ENCODE peak calls at places on chromosomes 11 and 22, in nine cellular contexts. One of them, this sample, is unnamed.

GRCh38 chr11:3163241-3163981 is 1.7 kb downstream of the OSBPL5 start:
- DNase-seq in choroid plexus epithelial cell: no peak
- DNase-seq in hypothalamus: no peak
- DNase-seq in LNCaP clone FGC: no peak
- DNase-seq in HL-60: no peak
- DNase-seq in AG10803: no peak
- DNase-seq in DMS 273 treated with DMSO at 0.1 percent for 48 hours: no peak
- DNase-seq in LoVo: no peak
- DNase-seq in activated T-helper 1 cell treated with Interleukin-2 at 50 U/mL for 16 hours: no peak
- DNase-seq in this sample: no peak

GRCh38 chr11:32081901-32082300 is 9.0 kb upstream of the RCN1 start:
- DNase-seq in choroid plexus epithelial cell: no peak
- DNase-seq in hypothalamus: no peak
- DNase-seq in LNCaP clone FGC: no peak
- DNase-seq in HL-60: no peak
- DNase-seq in AG10803: no peak
- DNase-seq in DMS 273 treated with DMSO at 0.1 percent for 48 hours: no peak
- DNase-seq in LoVo: no peak
- DNase-seq in activated T-helper 1 cell treated with Interleukin-2 at 50 U/mL for 16 hours: no peak
- DNase-seq in this sample: no peak

GRCh38 chr11:80855975-80856524 is 1415.2 kb upstream of the TENM4 start:
- DNase-seq in choroid plexus epithelial cell: peak; percentile 69
- DNase-seq in hypothalamus: no peak
- DNase-seq in LNCaP clone FGC: no peak
- DNase-seq in HL-60: no peak
- DNase-seq in AG10803: peak; percentile 9
- DNase-seq in DMS 273 treated with DMSO at 0.1 percent for 48 hours: no peak
- DNase-seq in LoVo: no peak
- DNase-seq in activated T-helper 1 cell treated with Interleukin-2 at 50 U/mL for 16 hours: no peak
- DNase-seq in this sample: no peak

GRCh38 chr22:46734830-46735453 is 3.1 kb downstream of the CERK start:
- DNase-seq in choroid plexus epithelial cell: peak; percentile 29
- DNase-seq in hypothalamus: no peak
- DNase-seq in LNCaP clone FGC: no peak
- DNase-seq in HL-60: peak; percentile 90
- DNase-seq in AG10803: no peak
- DNase-seq in DMS 273 treated with DMSO at 0.1 percent for 48 hours: no peak
- DNase-seq in LoVo: no peak
- DNase-seq in activated T-helper 1 cell treated with Interleukin-2 at 50 U/mL for 16 hours: peak; percentile 56
- DNase-seq in this sample: no peak

GRCh38 chr22:36350751-36351594 is 36.8 kb downstream of the MYH9 start:
- DNase-seq in choroid plexus epithelial cell: peak; percentile 62
- DNase-seq in hypothalamus: no peak
- DNase-seq in LNCaP clone FGC: no peak
- DNase-seq in HL-60: no peak
- DNase-seq in AG10803: no peak
- DNase-seq in DMS 273 treated with DMSO at 0.1 percent for 48 hours: no peak
- DNase-seq in LoVo: no peak
- DNase-seq in activated T-helper 1 cell treated with Interleukin-2 at 50 U/mL for 16 hours: no peak
- DNase-seq in this sample: peak; percentile 25

GRCh38 chr22:46081831-46082210 is 68.5 kb upstream of the PPARA start:
- DNase-seq in choroid plexus epithelial cell: no peak
- DNase-seq in hypothalamus: no peak
- DNase-seq in LNCaP clone FGC: no peak
- DNase-seq in HL-60: no peak
- DNase-seq in AG10803: no peak
- DNase-seq in DMS 273 treated with DMSO at 0.1 percent for 48 hours: no peak
- DNase-seq in LoVo: no peak
- DNase-seq in activated T-helper 1 cell treated with Interleukin-2 at 50 U/mL for 16 hours: no peak
- DNase-seq in this sample: peak; percentile 24

GRCh38 chr11:78078218-78079167 is 1.2 kb downstream of the NDUFC2 start:
- DNase-seq in choroid plexus epithelial cell: no peak
- DNase-seq in hypothalamus: no peak
- DNase-seq in LNCaP clone FGC: no peak
- DNase-seq in HL-60: no peak
- DNase-seq in AG10803: no peak
- DNase-seq in DMS 273 treated with DMSO at 0.1 percent for 48 hours: no peak
- DNase-seq in LoVo: no peak
- DNase-seq in activated T-helper 1 cell treated with Interleukin-2 at 50 U/mL for 16 hours: no peak
- DNase-seq in this sample: no peak

GRCh38 chr11:64351136-64351631 is 7.8 kb upstream of the RPS6KA4 start:
- DNase-seq in choroid plexus epithelial cell: no peak
- DNase-seq in hypothalamus: no peak
- DNase-seq in LNCaP clone FGC: no peak
- DNase-seq in HL-60: no peak
- DNase-seq in AG10803: no peak
- DNase-seq in DMS 273 treated with DMSO at 0.1 percent for 48 hours: no peak
- DNase-seq in LoVo: no peak
- DNase-seq in activated T-helper 1 cell treated with Interleukin-2 at 50 U/mL for 16 hours: no peak
- DNase-seq in this sample: no peak

GRCh38 chr11:46383404-46383758 is 1.9 kb downstream of the MDK start:
- DNase-seq in choroid plexus epithelial cell: no peak
- DNase-seq in hypothalamus: no peak
- DNase-seq in LNCaP clone FGC: no peak
- DNase-seq in HL-60: no peak
- DNase-seq in AG10803: no peak
- DNase-seq in DMS 273 treated with DMSO at 0.1 percent for 48 hours: no peak
- DNase-seq in LoVo: no peak
- DNase-seq in activated T-helper 1 cell treated with Interleukin-2 at 50 U/mL for 16 hours: no peak
- DNase-seq in this sample: no peak

GRCh38 chr11:26331911-26332571 is at the start of gene ANO3:
- DNase-seq in choroid plexus epithelial cell: peak; percentile 91
- DNase-seq in hypothalamus: no peak
- DNase-seq in LNCaP clone FGC: peak; percentile 70
- DNase-seq in HL-60: peak; percentile 56
- DNase-seq in AG10803: peak; percentile 62
- DNase-seq in DMS 273 treated with DMSO at 0.1 percent for 48 hours: peak; percentile 62
- DNase-seq in LoVo: no peak
- DNase-seq in activated T-helper 1 cell treated with Interleukin-2 at 50 U/mL for 16 hours: no peak
- DNase-seq in this sample: peak; percentile 30

GRCh38 chr22:23431337-23432072 is 148.6 kb downstream of the IGLL1 start:
- DNase-seq in choroid plexus epithelial cell: peak; percentile 94
- DNase-seq in hypothalamus: no peak
- DNase-seq in LNCaP clone FGC: no peak
- DNase-seq in HL-60: no peak
- DNase-seq in AG10803: no peak
- DNase-seq in DMS 273 treated with DMSO at 0.1 percent for 48 hours: no peak
- DNase-seq in LoVo: no peak
- DNase-seq in activated T-helper 1 cell treated with Interleukin-2 at 50 U/mL for 16 hours: no peak
- DNase-seq in this sample: no peak

GRCh38 chr11:106697058-106697457 is 321.2 kb downstream of the GUCY1A2 start:
- DNase-seq in choroid plexus epithelial cell: peak; percentile 87
- DNase-seq in hypothalamus: no peak
- DNase-seq in LNCaP clone FGC: no peak
- DNase-seq in HL-60: no peak
- DNase-seq in AG10803: peak; percentile 67
- DNase-seq in DMS 273 treated with DMSO at 0.1 percent for 48 hours: no peak
- DNase-seq in LoVo: no peak
- DNase-seq in activated T-helper 1 cell treated with Interleukin-2 at 50 U/mL for 16 hours: no peak
- DNase-seq in this sample: no peak

GRCh38 chr22:47197735-47198500 is 435.5 kb downstream of the TBC1D22A start:
- DNase-seq in choroid plexus epithelial cell: no peak
- DNase-seq in hypothalamus: no peak
- DNase-seq in LNCaP clone FGC: no peak
- DNase-seq in HL-60: no peak
- DNase-seq in AG10803: no peak
- DNase-seq in DMS 273 treated with DMSO at 0.1 percent for 48 hours: no peak
- DNase-seq in LoVo: no peak
- DNase-seq in activated T-helper 1 cell treated with Interleukin-2 at 50 U/mL for 16 hours: no peak
- DNase-seq in this sample: no peak

GRCh38 chr22:20464096-20464614 is 26.5 kb upstream of the SCARF2 start:
- DNase-seq in choroid plexus epithelial cell: no peak
- DNase-seq in hypothalamus: no peak
- DNase-seq in LNCaP clone FGC: no peak
- DNase-seq in HL-60: no peak
- DNase-seq in AG10803: no peak
- DNase-seq in DMS 273 treated with DMSO at 0.1 percent for 48 hours: no peak
- DNase-seq in LoVo: no peak
- DNase-seq in activated T-helper 1 cell treated with Interleukin-2 at 50 U/mL for 16 hours: peak; percentile 64
- DNase-seq in this sample: no peak

GRCh38 chr11:85759915-85760314 is 51.0 kb downstream of the SYTL2 start:
- DNase-seq in choroid plexus epithelial cell: peak; percentile 86
- DNase-seq in hypothalamus: no peak
- DNase-seq in LNCaP clone FGC: no peak
- DNase-seq in HL-60: no peak
- DNase-seq in AG10803: peak; percentile 93
- DNase-seq in DMS 273 treated with DMSO at 0.1 percent for 48 hours: no peak
- DNase-seq in LoVo: peak; percentile 72
- DNase-seq in activated T-helper 1 cell treated with Interleukin-2 at 50 U/mL for 16 hours: no peak
- DNase-seq in this sample: no peak

GRCh38 chr11:75105462-75105925 is 8.8 kb upstream of the OR2AT4 start:
- DNase-seq in choroid plexus epithelial cell: peak; percentile 58
- DNase-seq in hypothalamus: no peak
- DNase-seq in LNCaP clone FGC: no peak
- DNase-seq in HL-60: no peak
- DNase-seq in AG10803: no peak
- DNase-seq in DMS 273 treated with DMSO at 0.1 percent for 48 hours: no peak
- DNase-seq in LoVo: no peak
- DNase-seq in activated T-helper 1 cell treated with Interleukin-2 at 50 U/mL for 16 hours: no peak
- DNase-seq in this sample: no peak

GRCh38 chr11:63602296-63602695 is 11.9 kb downstream of the PLAAT3 start:
- DNase-seq in choroid plexus epithelial cell: peak; percentile 86
- DNase-seq in hypothalamus: no peak
- DNase-seq in LNCaP clone FGC: no peak
- DNase-seq in HL-60: no peak
- DNase-seq in AG10803: peak; percentile 45
- DNase-seq in DMS 273 treated with DMSO at 0.1 percent for 48 hours: no peak
- DNase-seq in LoVo: no peak
- DNase-seq in activated T-helper 1 cell treated with Interleukin-2 at 50 U/mL for 16 hours: no peak
- DNase-seq in this sample: no peak

GRCh38 chr11:10526974-10527918 is 13.7 kb downstream of the RNF141 start:
- DNase-seq in choroid plexus epithelial cell: peak; percentile 58
- DNase-seq in hypothalamus: no peak
- DNase-seq in LNCaP clone FGC: peak; percentile 56
- DNase-seq in HL-60: no peak
- DNase-seq in AG10803: no peak
- DNase-seq in DMS 273 treated with DMSO at 0.1 percent for 48 hours: no peak
- DNase-seq in LoVo: peak; percentile 74
- DNase-seq in activated T-helper 1 cell treated with Interleukin-2 at 50 U/mL for 16 hours: no peak
- DNase-seq in this sample: no peak

GRCh38 chr11:57761301-57762234 is at the start of gene CTNND1:
- DNase-seq in choroid plexus epithelial cell: peak; percentile 99
- DNase-seq in hypothalamus: peak; percentile 34
- DNase-seq in LNCaP clone FGC: peak; percentile 99
- DNase-seq in HL-60: no peak
- DNase-seq in AG10803: peak; percentile 97
- DNase-seq in DMS 273 treated with DMSO at 0.1 percent for 48 hours: peak; percentile 79
- DNase-seq in LoVo: peak; percentile 96
- DNase-seq in activated T-helper 1 cell treated with Interleukin-2 at 50 U/mL for 16 hours: no peak
- DNase-seq in this sample: peak; percentile 93

GRCh38 chr11:34214961-34215805 is 109.8 kb downstream of the NAT10 start:
- DNase-seq in choroid plexus epithelial cell: peak; percentile 42
- DNase-seq in hypothalamus: no peak
- DNase-seq in LNCaP clone FGC: no peak
- DNase-seq in HL-60: no peak
- DNase-seq in AG10803: peak; percentile 46
- DNase-seq in DMS 273 treated with DMSO at 0.1 percent for 48 hours: no peak
- DNase-seq in LoVo: no peak
- DNase-seq in activated T-helper 1 cell treated with Interleukin-2 at 50 U/mL for 16 hours: no peak
- DNase-seq in this sample: no peak

GRCh38 chr22:35330258-35330861 is 30.7 kb downstream of the TOM1 start:
- DNase-seq in choroid plexus epithelial cell: peak; percentile 87
- DNase-seq in hypothalamus: no peak
- DNase-seq in LNCaP clone FGC: no peak
- DNase-seq in HL-60: peak; percentile 92
- DNase-seq in AG10803: peak; percentile 84
- DNase-seq in DMS 273 treated with DMSO at 0.1 percent for 48 hours: no peak
- DNase-seq in LoVo: no peak
- DNase-seq in activated T-helper 1 cell treated with Interleukin-2 at 50 U/mL for 16 hours: peak; percentile 39
- DNase-seq in this sample: peak; percentile 85

GRCh38 chr11:95739526-95739925 is 50.1 kb downstream of the FAM76B start:
- DNase-seq in choroid plexus epithelial cell: no peak
- DNase-seq in hypothalamus: no peak
- DNase-seq in LNCaP clone FGC: no peak
- DNase-seq in HL-60: no peak
- DNase-seq in AG10803: no peak
- DNase-seq in DMS 273 treated with DMSO at 0.1 percent for 48 hours: no peak
- DNase-seq in LoVo: no peak
- DNase-seq in activated T-helper 1 cell treated with Interleukin-2 at 50 U/mL for 16 hours: no peak
- DNase-seq in this sample: no peak

GRCh38 chr11:123250811-123251655 is 56.0 kb upstream of the CLMP start:
- DNase-seq in choroid plexus epithelial cell: no peak
- DNase-seq in hypothalamus: no peak
- DNase-seq in LNCaP clone FGC: no peak
- DNase-seq in HL-60: no peak
- DNase-seq in AG10803: no peak
- DNase-seq in DMS 273 treated with DMSO at 0.1 percent for 48 hours: no peak
- DNase-seq in LoVo: no peak
- DNase-seq in activated T-helper 1 cell treated with Interleukin-2 at 50 U/mL for 16 hours: no peak
- DNase-seq in this sample: no peak

GRCh38 chr11:72705442-72706365 is 31.5 kb upstream of the PDE2A start:
- DNase-seq in choroid plexus epithelial cell: no peak
- DNase-seq in hypothalamus: no peak
- DNase-seq in LNCaP clone FGC: no peak
- DNase-seq in HL-60: no peak
- DNase-seq in AG10803: no peak
- DNase-seq in DMS 273 treated with DMSO at 0.1 percent for 48 hours: no peak
- DNase-seq in LoVo: no peak
- DNase-seq in activated T-helper 1 cell treated with Interleukin-2 at 50 U/mL for 16 hours: no peak
- DNase-seq in this sample: no peak

GRCh38 chr22:24803064-24803542 is 2.9 kb upstream of the SGSM1 start:
- DNase-seq in choroid plexus epithelial cell: peak; percentile 50
- DNase-seq in hypothalamus: no peak
- DNase-seq in LNCaP clone FGC: no peak
- DNase-seq in HL-60: peak; percentile 1
- DNase-seq in AG10803: peak; percentile 26
- DNase-seq in DMS 273 treated with DMSO at 0.1 percent for 48 hours: no peak
- DNase-seq in LoVo: peak; percentile 66
- DNase-seq in activated T-helper 1 cell treated with Interleukin-2 at 50 U/mL for 16 hours: peak; percentile 20
- DNase-seq in this sample: peak; percentile 52

GRCh38 chr11:67466367-67466766 is 2.7 kb downstream of the TMEM134 start:
- DNase-seq in choroid plexus epithelial cell: no peak
- DNase-seq in hypothalamus: no peak
- DNase-seq in LNCaP clone FGC: no peak
- DNase-seq in HL-60: no peak
- DNase-seq in AG10803: no peak
- DNase-seq in DMS 273 treated with DMSO at 0.1 percent for 48 hours: no peak
- DNase-seq in LoVo: no peak
- DNase-seq in activated T-helper 1 cell treated with Interleukin-2 at 50 U/mL for 16 hours: no peak
- DNase-seq in this sample: no peak

GRCh38 chr11:60121259-60121658 is 32.8 kb downstream of the MS4A2 start:
- DNase-seq in choroid plexus epithelial cell: no peak
- DNase-seq in hypothalamus: no peak
- DNase-seq in LNCaP clone FGC: no peak
- DNase-seq in HL-60: no peak
- DNase-seq in AG10803: no peak
- DNase-seq in DMS 273 treated with DMSO at 0.1 percent for 48 hours: no peak
- DNase-seq in LoVo: no peak
- DNase-seq in activated T-helper 1 cell treated with Interleukin-2 at 50 U/mL for 16 hours: no peak
- DNase-seq in this sample: no peak

GRCh38 chr11:56706486-56706885 is 7.6 kb downstream of the OR9G1 start:
- DNase-seq in choroid plexus epithelial cell: no peak
- DNase-seq in hypothalamus: no peak
- DNase-seq in LNCaP clone FGC: no peak
- DNase-seq in HL-60: no peak
- DNase-seq in AG10803: no peak
- DNase-seq in DMS 273 treated with DMSO at 0.1 percent for 48 hours: no peak
- DNase-seq in LoVo: no peak
- DNase-seq in activated T-helper 1 cell treated with Interleukin-2 at 50 U/mL for 16 hours: no peak
- DNase-seq in this sample: no peak

GRCh38 chr22:25407226-25407858 is 157.1 kb upstream of the GRK3 start:
- DNase-seq in choroid plexus epithelial cell: no peak
- DNase-seq in hypothalamus: no peak
- DNase-seq in LNCaP clone FGC: no peak
- DNase-seq in HL-60: no peak
- DNase-seq in AG10803: no peak
- DNase-seq in DMS 273 treated with DMSO at 0.1 percent for 48 hours: no peak
- DNase-seq in LoVo: no peak
- DNase-seq in activated T-helper 1 cell treated with Interleukin-2 at 50 U/mL for 16 hours: no peak
- DNase-seq in this sample: no peak

GRCh38 chr11:11171854-11172253 is 181.2 kb downstream of the CSNK2A3 start:
- DNase-seq in choroid plexus epithelial cell: no peak
- DNase-seq in hypothalamus: no peak
- DNase-seq in LNCaP clone FGC: no peak
- DNase-seq in HL-60: no peak
- DNase-seq in AG10803: no peak
- DNase-seq in DMS 273 treated with DMSO at 0.1 percent for 48 hours: no peak
- DNase-seq in LoVo: no peak
- DNase-seq in activated T-helper 1 cell treated with Interleukin-2 at 50 U/mL for 16 hours: no peak
- DNase-seq in this sample: no peak

GRCh38 chr11:14373941-14374646 is 15.1 kb upstream of the RRAS2 start:
- DNase-seq in choroid plexus epithelial cell: peak; percentile 69
- DNase-seq in hypothalamus: no peak
- DNase-seq in LNCaP clone FGC: peak; percentile 23
- DNase-seq in HL-60: no peak
- DNase-seq in AG10803: peak; percentile 94
- DNase-seq in DMS 273 treated with DMSO at 0.1 percent for 48 hours: no peak
- DNase-seq in LoVo: no peak
- DNase-seq in activated T-helper 1 cell treated with Interleukin-2 at 50 U/mL for 16 hours: no peak
- DNase-seq in this sample: no peak

This sample was measured in heart right ventricle.